ENCODE peak calls at places on chromosomes 6 and 20, in nine cellular contexts. D is activated naive CD8-positive, alpha-beta T cell treated with anti-CD3 and anti-CD28 coated beads, Interleukin-2, amount 50 U/mL, for 24 hours; L is activated naive CD4-positive, alpha-beta T cell treated with anti-CD3 and anti-CD28 coated beads, Interleukin-2, amount 50 U/mL, for 72 hours; K is heart right ventricle; A is activated T-cell treated with anti-CD3 and anti-CD28 coated beads, Interleukin-2, amount 50 U/mL, for 4 hours; P is Right ventricle myocardium superior; M is left lobe of liver; H is right cardiac atrium; F is memory B cell. V is an unnamed sample.

GRCh38 chr20:54167909-54168872 is 5.6 kb downstream of the CYP24A1 start:
- ATAC-seq in K (no peak), P (no peak), A (no peak), D (no peak), L (no peak), H (no peak), M (no peak), F (no peak), V (no peak)

GRCh38 chr6:75975904-75976303 is 96.6 kb downstream of the IMPG1 start:
- ATAC-seq in A (no peak), L (no peak), D (no peak), M (no peak), K (no peak), P (no peak), H (no peak), F (no peak), V (no peak)

GRCh38 chr6:82381278-82381677 is 17.7 kb downstream of the TPBG start:
- ATAC-seq in H (no peak), F (no peak), A (no peak), D (no peak), P (no peak), L (no peak), M (no peak), K (no peak), V (no peak)

GRCh38 chr20:20734475-20734948 is 22.1 kb upstream of the RALGAPA2 start:
- ATAC-seq in D (peak; percentile 90), L (peak; percentile 67), A (peak; percentile 32), F (peak; percentile 78), K (no peak), M (peak; percentile 79), H (no peak), P (no peak), V (no peak)

GRCh38 chr6:89184344-89184743 is 32.8 kb downstream of the GABRR1 start:
- ATAC-seq in M (no peak), D (no peak), F (no peak), K (no peak), H (no peak), A (no peak), L (no peak), P (no peak), V (no peak)

GRCh38 chr20:4957939-4958362 is 43.4 kb downstream of the SLC23A2 start:
- ATAC-seq in L (peak; percentile 34), M (no peak), D (no peak), P (no peak), K (no peak), F (peak; percentile 31), A (no peak), H (no peak), V (no peak)

GRCh38 chr20:5153152-5153467 is 26.3 kb downstream of the CDS2 start:
- ATAC-seq in A (no peak), P (no peak), M (no peak), F (no peak), H (no peak), L (no peak), K (no peak), D (no peak), V (no peak)

GRCh38 chr6:28252507-28252975 is 472 bp upstream of the ZKSCAN4 start:
- ATAC-seq in M (peak; percentile 14), H (peak; percentile 38), L (peak; percentile 25), K (peak; percentile 37), D (no peak), A (peak; percentile 12), P (peak; percentile 15), F (peak; percentile 7), V (no peak)

GRCh38 chr20:59231124-59231804 is 67.6 kb downstream of the ZNF831 start:
- ATAC-seq in D (no peak), K (no peak), L (no peak), H (no peak), P (no peak), F (no peak), A (no peak), M (no peak), V (no peak)

GRCh38 chr6:133185731-133186130 is 55.4 kb upstream of the EYA4 start:
- ATAC-seq in H (no peak), K (no peak), D (no peak), P (no peak), A (no peak), M (no peak), L (no peak), F (no peak), V (no peak)

GRCh38 chr6:131937219-131937618 is 14.0 kb downstream of the CCN2 start:
- ATAC-seq in L (no peak), P (peak; percentile 57), M (no peak), A (no peak), D (no peak), H (no peak), K (peak; percentile 59), F (no peak), V (peak; percentile 85)

GRCh38 chr20:43559588-43559987 is 761 bp downstream of the SGK2 start:
- ATAC-seq in K (no peak), F (no peak), L (no peak), D (no peak), A (no peak), H (no peak), P (no peak), M (peak; percentile 37), V (no peak)

GRCh38 chr6:109686566-109686965 is 4.4 kb downstream of the AK9 start:
- ATAC-seq in K (no peak), D (no peak), A (no peak), P (no peak), M (no peak), H (no peak), L (no peak), F (no peak), V (no peak)

GRCh38 chr6:165684333-165684732 is 21.3 kb upstream of the PDE10A start:
- ATAC-seq in P (no peak), A (no peak), L (no peak), M (no peak), F (no peak), D (no peak), H (no peak), K (no peak), V (no peak)

GRCh38 chr6:134826889-134827737 is 122.8 kb downstream of the ALDH8A1 start:
- ATAC-seq in A (no peak), P (peak; percentile 90), D (no peak), L (no peak), F (no peak), M (peak; percentile 80), H (peak; percentile 82), K (peak; percentile 78), V (peak; percentile 85)

GRCh38 chr6:56595490-56596122 is 47.1 kb downstream of the DST start:
- ATAC-seq in H (peak; percentile 85), D (peak; percentile 75), M (peak; percentile 72), F (peak; percentile 51), P (peak; percentile 71), A (peak; percentile 46), K (peak; percentile 70), L (peak; percentile 58), V (peak; percentile 44)

GRCh38 chr20:973785-974194 is 28.3 kb downstream of the RSPO4 start:
- ATAC-seq in M (peak; percentile 57), L (peak; percentile 80), A (peak; percentile 67), F (peak; percentile 52), D (peak; percentile 63), H (peak; percentile 62), P (peak; percentile 39), K (no peak), V (no peak)

GRCh38 chr6:111157412-111157811 is 70.1 kb downstream of the SLC16A10 start:
- ATAC-seq in D (peak; percentile 59), L (peak; percentile 30), H (no peak), K (no peak), M (no peak), A (peak; percentile 36), P (no peak), F (no peak), V (no peak)

GRCh38 chr20:57703013-57703412 is 6.8 kb downstream of the PMEPA1 start:
- ATAC-seq in H (no peak), L (no peak), K (no peak), A (no peak), D (no peak), P (no peak), M (no peak), F (peak; percentile 87), V (no peak)

GRCh38 chr20:17626217-17627007 is 55.6 kb downstream of the RRBP1 start:
- ATAC-seq in K (peak; percentile 45), D (no peak), L (no peak), F (no peak), M (peak; percentile 58), H (peak; percentile 13), A (no peak), P (peak; percentile 51), V (peak; percentile 72)

GRCh38 chr6:40477246-40478126 is 109.7 kb downstream of the LRFN2 start:
- ATAC-seq in M (no peak), D (no peak), A (peak; percentile 41), P (no peak), L (no peak), K (no peak), H (no peak), F (no peak), V (no peak)

GRCh38 chr20:17654649-17655285 is 27.3 kb downstream of the RRBP1 start:
- ATAC-seq in L (no peak), A (no peak), P (no peak), F (no peak), D (no peak), K (peak; percentile 9), M (no peak), H (no peak), V (no peak)

GRCh38 chr6:144993870-144994269 is 708.7 kb downstream of the UTRN start:
- ATAC-seq in D (no peak), K (no peak), L (no peak), A (no peak), H (no peak), F (no peak), M (no peak), P (no peak), V (no peak)

GRCh38 chr6:16483315-16483875 is 245.0 kb downstream of the GMPR start:
- ATAC-seq in D (peak; percentile 42), K (no peak), H (no peak), L (peak; percentile 57), A (peak; percentile 53), P (no peak), F (no peak), M (no peak), V (no peak)

GRCh38 chr6:36917541-36918193 is 31.9 kb downstream of the C6orf89 start:
- ATAC-seq in P (peak; percentile 56), L (no peak), D (no peak), K (peak; percentile 63), H (peak; percentile 68), A (no peak), F (no peak), M (no peak), V (peak; percentile 87)

V was measured in gastroesophageal sphincter.